ENCODE peak calls at places on chromosome 2, in nine cellular contexts. R is GM18507, Y is astrocyte, C is NCI-H1092, M is GM04504, W is tibial artery, X is kidney glomerular epithelial cell, T is anterior cingulate cortex, F is endothelial cell. N is an unnamed sample.

GRCh38 chr2:96197541-96198255 is 10.9 kb downstream of the STARD7 start:
- DNase-seq in R (no peak), Y (no peak), C (no peak), M (no peak), W (no peak), X (no peak), T (no peak), F (no peak), N (no peak)

GRCh38 chr2:98782570-98782969 is 51.6 kb upstream of the MGAT4A start:
- DNase-seq in R (no peak), Y (no peak), C (no peak), M (no peak), W (no peak), X (no peak), T (no peak), F (no peak), N (no peak)

GRCh38 chr2:206918258-206918657 is 21.1 kb upstream of the CPO start:
- DNase-seq in R (no peak), Y (no peak), C (no peak), M (no peak), W (no peak), X (no peak), T (no peak), F (no peak), N (no peak)

GRCh38 chr2:24382363-24383021 is 22.2 kb upstream of the ITSN2 start:
- DNase-seq in R (no peak), Y (peak; percentile 16), C (peak; percentile 53), M (no peak), W (peak; percentile 71), X (peak; percentile 49), T (peak; percentile 48), F (peak; percentile 63), N (peak; percentile 42)

GRCh38 chr2:29317077-29317517 is 201.9 kb downstream of the CLIP4 start:
- DNase-seq in R (peak; percentile 28), Y (peak; percentile 95), C (no peak), M (no peak), W (peak; percentile 48), X (no peak), T (no peak), F (no peak), N (no peak)

GRCh38 chr2:51028829-51029228 is 3.1 kb downstream of the NRXN1 start:
- DNase-seq in R (no peak), Y (no peak), C (no peak), M (no peak), W (no peak), X (no peak), T (peak; percentile 46), F (no peak), N (no peak)

GRCh38 chr2:230906471-230907230 is 18.4 kb downstream of the GPR55 start:
- DNase-seq in R (no peak), Y (no peak), C (no peak), M (no peak), W (peak; percentile 58), X (no peak), T (no peak), F (no peak), N (no peak)

GRCh38 chr2:221747289-221747972 is 175.3 kb upstream of the EPHA4 start:
- DNase-seq in R (no peak), Y (no peak), C (no peak), M (no peak), W (no peak), X (no peak), T (no peak), F (no peak), N (no peak)

GRCh38 chr2:227942021-227942420 is 70.6 kb downstream of the DAW1 start:
- DNase-seq in R (no peak), Y (no peak), C (no peak), M (no peak), W (no peak), X (no peak), T (no peak), F (no peak), N (peak; percentile 17)

GRCh38 chr2:37282746-37283145 is 41.9 kb downstream of the PRKD3 start:
- DNase-seq in R (no peak), Y (peak; percentile 37), C (no peak), M (no peak), W (no peak), X (no peak), T (no peak), F (no peak), N (no peak)